ENCODE peak calls at places on chromosomes 11 and 22, in six cellular contexts. I, M, N, D, S and Z are unnamed samples.

GRCh38 chr11:16346975-16347374 is 9.4 kb downstream of the SOX6 start:
- DNase-seq in D (no peak), I (peak; percentile 83), M (no peak), N (no peak), S (no peak), Z (no peak)

GRCh38 chr11:104967493-104968364 is 645 bp downstream of the CASP4 start:
- DNase-seq in N (no peak), M (no peak), D (no peak), S (no peak), I (peak; percentile 16), Z (no peak)

GRCh38 chr22:40512426-40513136 is 123.9 kb downstream of the MRTFA start:
- DNase-seq in S (no peak), N (no peak), M (peak; percentile 55), D (no peak), I (peak; percentile 99), Z (no peak)

GRCh38 chr11:88363566-88364169 is 26.1 kb upstream of the CTSC start:
- DNase-seq in M (no peak), N (no peak), S (no peak), D (no peak), I (peak; percentile 34), Z (no peak)

GRCh38 chr22:37664249-37665101 is 6.0 kb downstream of the PDXP start:
- DNase-seq in M (peak; percentile 62), I (no peak), S (no peak), D (no peak), N (no peak), Z (no peak)

GRCh38 chr11:72958790-72959189 is 144.6 kb downstream of the ATG16L2 start:
- DNase-seq in N (no peak), M (no peak), S (no peak), D (no peak), I (peak; percentile 47), Z (no peak)

GRCh38 chr22:23284504-23285033 is 104.3 kb downstream of the BCR start:
- DNase-seq in N (no peak), M (no peak), I (no peak), S (no peak), D (no peak), Z (no peak)

GRCh38 chr11:129944696-129945095 is 49.3 kb upstream of the NFRKB start:
- DNase-seq in S (no peak), M (no peak), N (no peak), I (no peak), D (no peak), Z (no peak)

GRCh38 chr11:81246937-81247336 is 1486.7 kb downstream of the FAM181B start:
- DNase-seq in D (no peak), M (peak; percentile 5), N (no peak), I (no peak), S (no peak), Z (no peak)

DNA sequence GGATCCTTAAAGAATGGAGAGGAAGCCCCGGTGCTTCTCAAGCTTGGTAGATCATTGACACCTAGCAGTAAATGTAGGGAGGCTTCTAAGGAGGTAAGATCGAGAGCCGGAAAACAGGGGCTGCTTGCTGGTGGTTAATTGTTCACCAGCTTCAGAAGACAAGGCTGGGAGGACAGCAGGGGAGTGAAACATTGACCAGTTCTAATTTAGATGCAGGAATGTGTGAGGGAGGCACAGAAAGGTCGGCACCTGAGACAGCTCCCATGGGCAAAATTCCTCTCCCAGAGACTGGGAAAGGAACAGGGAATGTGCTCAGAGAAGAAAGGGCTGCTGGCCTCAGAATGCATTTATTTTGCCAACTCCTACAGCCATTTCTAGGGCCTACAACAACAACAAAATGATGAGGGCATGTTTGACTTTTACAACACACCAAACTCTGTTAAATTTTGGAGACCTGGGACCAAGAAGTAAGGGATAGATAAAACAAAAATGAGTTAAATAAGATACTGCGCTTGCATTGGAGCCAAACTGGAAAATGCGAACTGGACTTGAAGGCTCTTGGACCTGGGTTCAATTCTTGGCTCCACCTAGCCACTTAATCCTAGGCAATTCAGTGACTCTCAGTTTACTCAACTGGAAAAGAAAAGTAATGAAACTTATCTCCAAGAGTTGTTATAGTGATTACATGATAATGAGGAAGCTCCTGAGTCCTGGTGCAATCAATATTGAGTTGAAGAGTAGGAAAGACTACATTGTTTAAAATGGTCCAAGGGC is 31.0 kb downstream of the FZD4 start:
- DNase-seq in S (no peak), M (peak; percentile 72), N (no peak), D (no peak), I (no peak), Z (no peak)
- TF ChIP-seq POLR2A in S (no peak), M (no peak), N (no peak), D (no peak), I (no peak), Z (no peak)

GRCh38 chr11:47271328-47271727 is 1.4 kb downstream of the MADD start:
- DNase-seq in N (no peak), S (no peak), M (no peak), I (no peak), D (no peak), Z (no peak)

GRCh38 chr11:47269002-47269828 is 718 bp upstream of the MADD start:
- DNase-seq in S (no peak), I (peak; percentile 82), N (peak; percentile 43), D (peak; percentile 84), M (peak; percentile 94), Z (peak; percentile 87)

GRCh38 chr11:47270331-47271271 is 668 bp downstream of the MADD start:
- DNase-seq in I (peak; percentile 72), M (peak; percentile 49), S (no peak), N (no peak), D (no peak), Z (no peak)

GRCh38 chr11:47268448-47269001 is 1.4 kb upstream of the MADD start:
- DNase-seq in M (no peak), S (no peak), N (no peak), D (no peak), I (no peak), Z (no peak)

GRCh38 chr11:47269829-47270305 is at the start of gene MADD:
- DNase-seq in I (peak; percentile 78), S (peak; percentile 55), D (peak; percentile 76), M (peak; percentile 65), N (peak; percentile 37), Z (peak; percentile 96)
- TF ChIP-seq POLR2A in I (peak; percentile 68), S (peak; percentile 87), D (no peak), M (peak; percentile 63), N (no peak), Z (peak; percentile 86)

GRCh38 chr22:31861226-31861840 is 83.0 kb upstream of the YWHAH start:
- DNase-seq in D (no peak), N (no peak), S (no peak), M (no peak), I (peak; percentile 40), Z (no peak)

GRCh38 chr22:31852691-31853370 is 91.5 kb upstream of the YWHAH start:
- DNase-seq in N (no peak), I (peak; percentile 21), D (no peak), M (no peak), S (no peak), Z (no peak)

GRCh38 chr22:31853736-31854500 is 90.4 kb upstream of the YWHAH start:
- DNase-seq in M (no peak), I (peak; percentile 30), S (no peak), N (no peak), D (no peak), Z (no peak)

DNA sequence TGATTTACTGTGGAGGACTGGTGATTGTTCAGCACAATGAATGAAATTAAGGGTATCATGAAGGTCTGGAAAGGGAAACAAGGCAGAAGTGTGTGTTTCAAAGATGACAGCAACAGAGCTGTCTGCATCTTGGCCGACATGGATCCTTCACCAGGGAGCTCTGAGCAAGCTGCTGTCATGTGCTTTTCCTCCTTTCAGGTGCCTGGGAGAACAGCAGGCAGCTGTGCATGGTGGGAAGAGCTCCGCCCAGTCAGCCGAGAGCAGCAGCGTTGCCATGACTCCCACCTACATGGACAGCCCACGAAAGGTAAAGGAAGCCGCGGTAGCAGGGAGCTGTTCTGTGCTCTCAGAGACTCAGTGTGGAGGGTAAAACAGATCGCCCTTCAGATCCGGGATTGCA is 87.1 kb upstream of the YWHAH start:
- DNase-seq in D (no peak), M (no peak), I (no peak), S (no peak), N (no peak), Z (no peak)
- TF ChIP-seq POLR2A in D (no peak), M (no peak), I (no peak), S (no peak), N (no peak), Z (no peak)

GRCh38 chr11:8807544-8808225 is 103.3 kb upstream of the AKIP1 start:
- DNase-seq in D (no peak), I (peak; percentile 93), S (no peak), N (no peak), M (no peak), Z (no peak)
- TF ChIP-seq POLR2A in D (no peak), I (no peak), S (no peak), N (no peak), M (no peak), Z (no peak)

DNA sequence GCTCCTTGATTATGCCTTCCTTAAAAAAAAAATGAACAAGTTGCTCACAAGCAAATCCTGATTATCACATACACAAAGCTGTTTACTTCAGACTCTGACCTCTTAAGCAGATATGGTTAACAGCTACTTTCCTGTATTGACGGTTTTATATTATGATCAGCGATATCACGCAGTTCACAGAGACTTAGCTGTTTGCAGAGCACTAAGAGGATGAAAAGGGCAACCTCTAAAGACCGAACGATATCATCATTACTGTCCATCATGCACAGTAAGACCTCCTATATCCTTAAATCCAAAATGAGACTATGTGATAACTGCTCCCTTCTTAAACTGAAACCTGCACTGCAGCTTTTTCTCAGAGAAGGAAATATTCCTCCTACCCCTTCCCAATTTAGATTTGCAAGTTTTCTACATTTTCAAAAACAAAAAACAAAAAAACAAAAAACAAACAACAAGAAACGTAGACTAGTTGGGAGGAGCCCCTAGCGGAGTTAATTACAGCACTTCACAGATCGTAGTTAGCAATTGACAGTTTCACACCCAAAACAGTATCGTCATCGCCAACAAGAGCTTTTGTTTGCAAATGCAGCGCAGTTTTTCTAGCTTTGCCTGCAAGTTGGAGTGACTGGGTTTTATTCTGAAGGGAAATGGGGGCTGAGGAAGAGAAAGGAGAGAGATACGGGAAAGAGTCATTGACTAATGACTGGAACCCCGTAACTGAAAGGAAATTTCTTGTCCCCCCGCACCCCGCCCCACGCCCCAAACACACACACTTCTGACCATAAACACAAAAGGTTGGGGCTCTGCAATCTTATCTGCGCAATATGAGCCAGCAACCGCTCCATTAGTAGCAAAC is 1.2 kb downstream of the DDX6 start:
- DNase-seq in S (peak; percentile 19), M (no peak), D (no peak), I (no peak), N (no peak), Z (no peak)
- TF ChIP-seq POLR2A in S (no peak), M (peak; percentile 9), D (no peak), I (no peak), N (no peak), Z (no peak)

GRCh38 chr11:110125632-110126031 is 32.4 kb downstream of the ZC3H12C start:
- DNase-seq in M (peak; percentile 44), I (peak; percentile 60), N (no peak), D (no peak), S (no peak), Z (no peak)
- TF ChIP-seq POLR2A in M (no peak), I (no peak), N (no peak), D (no peak), S (no peak), Z (no peak)